ENCODE peak calls at places on chromosomes 7 and 10, in six cellular contexts. G is body of pancreas; D is gastrocnemius medialis; A is NT2/D1; J is CD4-positive, alpha-beta memory T cell; B is cardiac muscle cell. L is an unnamed sample.

GRCh38 chr10:60962946-60963345 is 19.0 kb upstream of the RHOBTB1 start:
- DNase-seq in D (no peak), J (no peak), G (no peak), B (no peak), A (no peak), L (no peak)

GRCh38 chr7:80312139-80312661 is 177.6 kb downstream of the GNAI1 start:
- DNase-seq in J (no peak), A (no peak), D (no peak), B (no peak), G (no peak), L (no peak)

GRCh38 chr7:131249003-131249402 is 78.7 kb upstream of the MKLN1 start:
- DNase-seq in A (no peak), D (peak; percentile 95), G (peak; percentile 15), J (no peak), B (no peak), L (no peak)

GRCh38 chr10:93876391-93876790 is 17.4 kb upstream of the SLC35G1 start:
- DNase-seq in D (no peak), B (no peak), J (no peak), A (no peak), G (no peak), L (no peak)

GRCh38 chr10:52276163-52276562 is 37.9 kb upstream of the DKK1 start:
- DNase-seq in B (no peak), J (no peak), G (no peak), A (no peak), D (no peak), L (no peak)

GRCh38 chr7:101302641-101303101 is 18.9 kb downstream of the IFT22 start:
- DNase-seq in D (no peak), B (no peak), G (no peak), A (no peak), J (no peak), L (no peak)

GRCh38 chr7:121020652-121021051 is 32.1 kb downstream of the CPED1 start:
- DNase-seq in G (no peak), D (no peak), A (no peak), J (no peak), B (no peak), L (no peak)

GRCh38 chr7:105654994-105655900 is 74.0 kb upstream of the EFCAB10 start:
- DNase-seq in G (peak; percentile 55), B (peak; percentile 66), D (no peak), J (no peak), A (peak; percentile 80), L (no peak)

GRCh38 chr7:42671627-42672026 is 240.2 kb downstream of the C7orf25 start:
- DNase-seq in G (no peak), J (no peak), A (no peak), D (no peak), B (no peak), L (no peak)

GRCh38 chr10:34058922-34059614 is 724.6 kb upstream of the NRP1 start:
- DNase-seq in J (no peak), D (no peak), B (no peak), G (no peak), A (no peak), L (no peak)

GRCh38 chr7:7272294-7272693 is 90.0 kb downstream of the C1GALT1 start:
- DNase-seq in G (no peak), D (no peak), A (no peak), B (no peak), J (no peak), L (no peak)

GRCh38 chr10:63767512-63767911 is 246.3 kb downstream of the REEP3 start:
- DNase-seq in G (no peak), B (no peak), A (no peak), J (no peak), D (no peak), L (no peak)

GRCh38 chr10:122051609-122052385 is 62.8 kb downstream of the TACC2 start:
- DNase-seq in A (peak; percentile 71), J (no peak), B (peak; percentile 76), D (no peak), G (peak; percentile 70), L (no peak)

GRCh38 chr10:122544493-122544892 is 16.1 kb upstream of the DMBT1 start:
- DNase-seq in A (no peak), D (no peak), G (no peak), J (no peak), B (no peak), L (peak; percentile 8)

GRCh38 chr10:63368365-63368764 is 97.4 kb downstream of the JMJD1C start:
- DNase-seq in A (no peak), D (no peak), G (no peak), B (no peak), J (no peak), L (no peak)

GRCh38 chr7:25356534-25357151 is 128.4 kb upstream of the NPVF start:
- DNase-seq in J (no peak), D (no peak), G (no peak), A (no peak), B (no peak), L (no peak)

GRCh38 chr7:12431886-12432285 is 28.2 kb upstream of the VWDE start:
- DNase-seq in D (no peak), B (no peak), A (no peak), G (no peak), J (no peak), L (no peak)

GRCh38 chr7:123604739-123605138 is 3.1 kb downstream of the ASB15 start:
- DNase-seq in B (no peak), J (no peak), A (no peak), G (no peak), D (no peak), L (no peak)

GRCh38 chr7:28346972-28347371 is 65.3 kb upstream of the CREB5 start:
- DNase-seq in G (no peak), B (no peak), A (no peak), J (no peak), D (no peak), L (no peak)

GRCh38 chr7:13532028-13532753 is 457.3 kb downstream of the ETV1 start:
- DNase-seq in G (no peak), D (no peak), J (peak; percentile 1), A (no peak), B (no peak), L (no peak)

GRCh38 chr10:71494980-71495381 is 98.3 kb downstream of the CDH23 start:
- DNase-seq in D (no peak), B (no peak), J (no peak), G (no peak), A (no peak), L (no peak)

GRCh38 chr7:97499204-97499603 is 232.7 kb upstream of the TAC1 start:
- DNase-seq in A (peak; percentile 39), J (no peak), G (peak; percentile 41), B (peak; percentile 49), D (no peak), L (no peak)

GRCh38 chr7:27125986-27126394 is 4.6 kb downstream of the HOXA4 start:
- DNase-seq in D (no peak), G (no peak), B (no peak), A (no peak), J (no peak), L (no peak)

GRCh38 chr7:135929692-135930091 is 47.5 kb downstream of the MTPN start:
- DNase-seq in A (no peak), D (no peak), B (peak; percentile 34), G (no peak), J (no peak), L (no peak)

GRCh38 chr10:133355266-133355665 is 2.6 kb downstream of the FUOM start:
- DNase-seq in D (no peak), A (no peak), B (no peak), G (no peak), J (no peak), L (no peak)

GRCh38 chr10:133354672-133355240 is 3.1 kb downstream of the FUOM start:
- DNase-seq in A (no peak), G (no peak), D (no peak), B (no peak), J (no peak), L (no peak)

GRCh38 chr10:133351408-133352318 is 4.5 kb downstream of the PRAP1 start:
- DNase-seq in J (no peak), D (no peak), B (no peak), G (no peak), A (no peak), L (no peak)

GRCh38 chr10:133353988-133354605 is 3.7 kb downstream of the FUOM start:
- DNase-seq in A (no peak), B (no peak), D (no peak), G (no peak), J (no peak), L (no peak)

GRCh38 chr10:133353202-133353959 is 4.4 kb downstream of the FUOM start:
- DNase-seq in J (no peak), G (no peak), B (no peak), D (no peak), A (no peak), L (no peak)
- H3K27me3 ChIP-seq in J (peaks cover 4% of the 10 kb centered on the region), G (no peaks in the 10 kb centered on the region), B (no peaks in the 10 kb centered on the region), D (peaks cover 17% of the 10 kb centered on the region), A (no peaks in the 10 kb centered on the region), L (no peaks in the 10 kb centered on the region)

GRCh38 chr10:129958118-129958685 is 5.9 kb downstream of the EBF3 start:
- DNase-seq in G (no peak), B (peak; percentile 59), D (no peak), A (no peak), J (no peak), L (no peak)

GRCh38 chr10:129958686-129959543 is 5.2 kb downstream of the EBF3 start:
- DNase-seq in G (no peak), J (no peak), A (no peak), D (no peak), B (peak; percentile 27), L (no peak)

GRCh38 chr10:129960493-129961273 is 3.4 kb downstream of the EBF3 start:
- DNase-seq in D (no peak), G (no peak), B (peak; percentile 17), J (no peak), A (no peak), L (no peak)

GRCh38 chr10:129961274-129961839 is 2.7 kb downstream of the EBF3 start:
- DNase-seq in G (no peak), D (no peak), B (no peak), J (no peak), A (no peak), L (no peak)

GRCh38 chr10:129959544-129960492 is 4.3 kb downstream of the EBF3 start:
- DNase-seq in A (no peak), G (no peak), D (no peak), B (peak; percentile 28), J (no peak), L (no peak)
- H3K27me3 ChIP-seq in A (peaks cover 89% of the 10 kb centered on the region), G (peaks cover 68% of the 10 kb centered on the region), D (peaks cover 64% of the 10 kb centered on the region), B (peaks cover 98% of the 10 kb centered on the region), J (peaks cover 49% of the 10 kb centered on the region), L (peaks cover 59% of the 10 kb centered on the region)

GRCh38 chr10:100819424-100819823 is 74.0 kb downstream of the PAX2 start:
- DNase-seq in J (no peak), A (no peak), B (no peak), D (no peak), G (no peak), L (no peak)
- H3K27me3 ChIP-seq in J (peaks cover 5% of the 10 kb centered on the region), A (peaks cover 48% of the 10 kb centered on the region), B (peaks cover 78% of the 10 kb centered on the region), D (peaks cover 61% of the 10 kb centered on the region), G (no peaks in the 10 kb centered on the region), L (peaks cover 9% of the 10 kb centered on the region)

DNA sequence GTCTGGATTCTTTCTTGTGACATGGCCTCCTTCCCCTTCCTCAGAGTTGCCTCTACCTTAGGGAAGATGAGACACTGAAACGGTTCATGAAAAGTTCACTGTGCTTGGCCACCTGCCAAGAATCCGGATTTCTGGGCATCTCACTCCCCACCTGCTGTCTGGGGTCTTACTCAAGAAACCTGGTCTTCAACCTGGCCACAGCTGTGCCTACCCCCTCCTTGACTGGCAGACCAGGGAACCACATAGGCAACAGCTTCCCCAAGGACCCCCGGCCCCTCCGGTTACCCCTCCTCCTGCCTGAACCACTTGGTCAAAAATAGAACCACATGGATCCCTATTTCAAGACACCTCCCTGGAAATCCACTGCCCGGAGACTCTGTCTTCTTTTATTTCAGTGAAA is 58.7 kb upstream of the NANOS1 start:
- DNase-seq in G (no peak), D (no peak), J (no peak), A (no peak), B (peak; percentile 38), L (no peak)
- H3K27me3 ChIP-seq in G (no peaks in the 10 kb centered on the region), D (no peaks in the 10 kb centered on the region), J (no peaks in the 10 kb centered on the region), A (no peaks in the 10 kb centered on the region), B (no peaks in the 10 kb centered on the region), L (no peaks in the 10 kb centered on the region)

GRCh38 chr10:114405011-114405350 is 679 bp upstream of the AFAP1L2 start:
- DNase-seq in B (no peak), D (no peak), A (no peak), G (peak; percentile 30), J (no peak), L (no peak)
- H3K27me3 ChIP-seq in B (peaks cover 47% of the 10 kb centered on the region), D (peaks cover 36% of the 10 kb centered on the region), A (peaks cover 45% of the 10 kb centered on the region), G (no peaks in the 10 kb centered on the region), J (no peaks in the 10 kb centered on the region), L (peaks cover 18% of the 10 kb centered on the region)